ENCODE peak calls at places on chromosome 19, in ten cellular contexts. E, K, A, L, G, M, J, T, H and V are unnamed samples.

GRCh38 chr19:19297759-19298158 is 22.6 kb downstream of the SUGP1 start:
- DNase-seq in E (no peak), K (no peak), A (no peak), L (no peak), G (no peak), M (no peak), J (no peak), T (no peak), H (no peak), V (peak)

GRCh38 chr19:42152285-42152684 is 20.0 kb upstream of the POU2F2 start:
- DNase-seq in E (no peak), K (peak), A (no peak), L (no peak), G (no peak), M (no peak), J (no peak), T (no peak), H (no peak), V (no peak)

GRCh38 chr19:3982701-3983541 is 2.3 kb downstream of the EEF2 start:
- DNase-seq in E (no peak), K (no peak), A (no peak), L (peak), G (no peak), M (no peak), J (no peak), T (no peak), H (no peak), V (no peak)

GRCh38 chr19:29926801-29927200 is 15.2 kb upstream of the URI1 start:
- DNase-seq in E (no peak), K (no peak), A (no peak), L (no peak), G (no peak), M (no peak), J (no peak), T (no peak), H (no peak), V (no peak)

GRCh38 chr19:5870986-5871394 is 650 bp upstream of the FUT5 start:
- DNase-seq in E (no peak), K (no peak), A (no peak), L (no peak), G (no peak), M (no peak), J (no peak), T (no peak), H (no peak), V (peak)

GRCh38 chr19:42360787-42361544 is 29.1 kb downstream of the CNFN start:
- DNase-seq in E (no peak), K (no peak), A (no peak), L (peak), G (peak), M (no peak), J (no peak), T (no peak), H (no peak), V (no peak)

GRCh38 chr19:3024870-3025515 is 4.1 kb downstream of the TLE2 start:
- DNase-seq in E (no peak), K (no peak), A (no peak), L (peak), G (peak), M (no peak), J (no peak), T (no peak), H (no peak), V (no peak)

GRCh38 chr19:11361037-11361770 is 6.0 kb downstream of the PLPPR2 start:
- DNase-seq in E (no peak), K (no peak), A (no peak), L (peak), G (peak), M (no peak), J (no peak), T (no peak), H (peak), V (no peak)

GRCh38 chr19:40348961-40349507 is 539 bp downstream of the PLD3 start:
- DNase-seq in E (no peak), K (peak), A (peak), L (peak), G (peak), M (no peak), J (no peak), T (no peak), H (no peak), V (no peak)

GRCh38 chr19:518292-519231 is 11.3 kb downstream of the TPGS1 start:
- DNase-seq in E (peak), K (no peak), A (no peak), L (peak), G (peak), M (peak), J (no peak), T (peak), H (peak), V (peak)

GRCh38 chr19:18202759-18203407 is 959 bp downstream of the RAB3A start:
- DNase-seq in E (peak), K (no peak), A (no peak), L (no peak), G (peak), M (no peak), J (no peak), T (peak), H (no peak), V (no peak)

GRCh38 chr19:6074709-6075403 is 35.4 kb downstream of the RFX2 start:
- DNase-seq in E (no peak), K (no peak), A (no peak), L (no peak), G (no peak), M (no peak), J (no peak), T (no peak), H (no peak), V (no peak)